ENCODE peak calls at places on chromosome 3, in ten cellular contexts. V is HT-29; R is GM12865; L is AG20443; E is HEK293T; D is stimulated activated CD8-positive, alpha-beta memory T cell treated with anti-CD3 and anti-CD28 coated beads, Interleukin-12 subunit alpha, Interleukin-12 subunit beta, amount 100 ng/mL, for 4 hours; Q is EL; O is GM04504; F is T-helper 22 cell; C is activated T-helper 1 cell treated with anti-CD3 and anti-CD28 coated beads, Interleukin-2, amount 50 U/mL, for 16 hours. T is an unnamed sample.

GRCh38 chr3:67635257-67635656 is 19.2 kb downstream of the SUCLG2 start:
- DNase-seq in V (no peak), R (peak), L (peak), E (no peak), D (no peak), Q (peak), O (no peak), F (no peak), C (no peak), T (no peak)

GRCh38 chr3:151538706-151539403 is 78.0 kb upstream of the IGSF10 start:
- DNase-seq in V (no peak), R (no peak), L (peak), E (no peak), D (no peak), Q (no peak), O (peak), F (no peak), C (no peak), T (no peak)

GRCh38 chr3:127445581-127446368 is 144.8 kb downstream of the TPRA1 start:
- DNase-seq in V (no peak), R (no peak), L (no peak), E (no peak), D (no peak), Q (no peak), O (no peak), F (no peak), C (no peak), T (no peak)

GRCh38 chr3:152400912-152401311 is 132.2 kb downstream of the MBNL1 start:
- DNase-seq in V (no peak), R (no peak), L (peak), E (no peak), D (no peak), Q (peak), O (peak), F (no peak), C (no peak), T (no peak)

GRCh38 chr3:15102833-15103232 is 3.9 kb upstream of the RBSN start:
- DNase-seq in V (no peak), R (no peak), L (peak), E (no peak), D (no peak), Q (no peak), O (no peak), F (no peak), C (no peak), T (no peak)

GRCh38 chr3:178341636-178342035 is 194.6 kb upstream of the KCNMB2 start:
- DNase-seq in V (no peak), R (no peak), L (no peak), E (no peak), D (no peak), Q (no peak), O (no peak), F (no peak), C (no peak), T (no peak)

GRCh38 chr3:14906355-14906960 is 40.9 kb upstream of the NR2C2 start:
- DNase-seq in V (no peak), R (no peak), L (no peak), E (no peak), D (no peak), Q (no peak), O (no peak), F (no peak), C (no peak), T (no peak)

GRCh38 chr3:42749025-42749752 is 23.9 kb downstream of the CCDC13 start:
- DNase-seq in V (no peak), R (no peak), L (peak), E (no peak), D (no peak), Q (no peak), O (no peak), F (no peak), C (no peak), T (no peak)

GRCh38 chr3:176275113-176275512 is 922.2 kb downstream of the TBL1XR1 start:
- DNase-seq in V (no peak), R (no peak), L (no peak), E (no peak), D (no peak), Q (no peak), O (no peak), F (no peak), C (no peak), T (no peak)

GRCh38 chr3:137514853-137515252 is 249.3 kb upstream of the SOX14 start:
- DNase-seq in V (no peak), R (no peak), L (no peak), E (no peak), D (no peak), Q (no peak), O (no peak), F (no peak), C (no peak), T (no peak)

GRCh38 chr3:179451335-179452165 is at the start of gene GNB4:
- DNase-seq in V (no peak), R (peak), L (peak), E (peak), D (peak), Q (peak), O (peak), F (peak), C (no peak), T (no peak)

GRCh38 chr3:190319660-190320059 is 2.6 kb downstream of the CLDN1 start:
- DNase-seq in V (peak), R (no peak), L (no peak), E (no peak), D (no peak), Q (peak), O (no peak), F (no peak), C (no peak), T (peak)

GRCh38 chr3:105397974-105398373 is 31.3 kb downstream of the ALCAM start:
- DNase-seq in V (no peak), R (no peak), L (no peak), E (no peak), D (no peak), Q (no peak), O (no peak), F (no peak), C (no peak), T (no peak)

GRCh38 chr3:142046320-142047020 is 102.9 kb downstream of the TFDP2 start:
- DNase-seq in V (no peak), R (no peak), L (no peak), E (no peak), D (no peak), Q (no peak), O (no peak), F (no peak), C (no peak), T (no peak)